ENCODE peak calls at places on chromosome 1, in six cellular contexts. F is WTC11; Z is COR-L47; J is colonic mucosa; M is kidney epithelial cell; O is stimulated activated CD4-positive, alpha-beta T cell treated with anti-CD3 and anti-CD28 coated beads, Interleukin-1b, Interleukin-23, amount 100 ng/mL, for 24 hours. P is an unnamed sample.

GRCh38 chr1:170162385-170163226 is 16.8 kb downstream of the NTMT2 start:
- DNase-seq in F (peak), Z (no peak), J (no peak), M (peak), O (no peak), P (peak)

GRCh38 chr1:8763888-8764287 is 53.6 kb downstream of the RERE start:
- DNase-seq in F (no peak), Z (no peak), J (no peak), M (no peak), O (no peak), P (no peak)

GRCh38 chr1:67551375-67551774 is 121.2 kb upstream of the SERBP1 start:
- DNase-seq in F (no peak), Z (no peak), J (no peak), M (no peak), O (no peak), P (no peak)

GRCh38 chr1:10696977-10697376 is 99.5 kb downstream of the CASZ1 start:
- DNase-seq in F (no peak), Z (no peak), J (no peak), M (no peak), O (peak), P (no peak)

GRCh38 chr1:40185951-40186864 is 25.0 kb downstream of the RLF start:
- DNase-seq in F (no peak), Z (no peak), J (no peak), M (no peak), O (peak), P (no peak)

GRCh38 chr1:67752306-67752705 is 67.3 kb downstream of the GADD45A start:
- DNase-seq in F (no peak), Z (no peak), J (no peak), M (no peak), O (no peak), P (no peak)

GRCh38 chr1:76390451-76390850 is 315.9 kb downstream of the ST6GALNAC3 start:
- DNase-seq in F (no peak), Z (no peak), J (no peak), M (no peak), O (no peak), P (no peak)

GRCh38 chr1:100528861-100529260 is 9.1 kb upstream of the GPR88 start:
- DNase-seq in F (no peak), Z (no peak), J (no peak), M (no peak), O (no peak), P (no peak)

GRCh38 chr1:19559641-19560040 is 74.3 kb upstream of the CAPZB start:
- DNase-seq in F (no peak), Z (no peak), J (no peak), M (peak), O (no peak), P (no peak)

GRCh38 chr1:168637350-168637991 is 61.1 kb downstream of the XCL1 start:
- DNase-seq in F (no peak), Z (peak), J (no peak), M (no peak), O (no peak), P (no peak)